ENCODE peak calls at places on chromosomes 6 and 20, in nine cellular contexts. B is pancreas; Z is cardiac fibroblast; J is AG04450; V is T-cell; F is AG10803; D is activated CD4-positive, alpha-beta T cell treated with anti-CD3 and anti-CD28 coated beads, Interleukin-2, amount 50 U/mL, for 1 hour; G is fibroblast of mammary gland; Q is AG04449. M is an unnamed sample.

GRCh38 chr20:46179811-46180326 is 61.8 kb downstream of the CD40 start:
- DNase-seq in J (no peak), G (no peak), V (no peak), Q (no peak), D (no peak), F (no peak), Z (no peak), B (no peak), M (no peak)

GRCh38 chr6:132084811-132085509 is 133.8 kb upstream of the CCN2 start:
- DNase-seq in Q (peak), V (no peak), Z (peak), B (no peak), G (peak), J (peak), F (peak), D (no peak), M (peak)

GRCh38 chr20:17648306-17648646 is 33.8 kb downstream of the RRBP1 start:
- DNase-seq in Z (no peak), J (no peak), G (peak), Q (no peak), B (peak), F (no peak), V (no peak), D (no peak), M (no peak)

GRCh38 chr6:30323806-30324205 is 2.9 kb upstream of the TRIM39 start:
- DNase-seq in Q (no peak), V (no peak), D (no peak), J (no peak), G (peak), F (no peak), B (no peak), Z (no peak), M (no peak)

GRCh38 chr6:43911625-43912577 is 141.9 kb downstream of the VEGFA start:
- DNase-seq in V (no peak), G (no peak), J (no peak), Z (no peak), D (no peak), F (no peak), B (no peak), Q (no peak), M (no peak)

GRCh38 chr6:73309784-73310502 is 44.1 kb downstream of the DPPA5 start:
- DNase-seq in Z (peak), J (no peak), B (peak), Q (no peak), G (peak), V (peak), F (peak), D (peak), M (no peak)

GRCh38 chr6:80331522-80331921 is 225.1 kb downstream of the BCKDHB start:
- DNase-seq in F (no peak), G (no peak), Z (no peak), D (no peak), B (no peak), Q (no peak), J (no peak), V (no peak), M (no peak)

GRCh38 chr20:36793294-36794115 is 19.9 kb upstream of the DSN1 start:
- DNase-seq in B (peak), V (no peak), G (no peak), F (no peak), Q (no peak), Z (no peak), D (no peak), J (no peak), M (no peak)

GRCh38 chr20:51385941-51386530 is 156.5 kb downstream of the NFATC2 start:
- DNase-seq in B (no peak), G (peak), V (peak), D (peak), Z (peak), Q (no peak), J (no peak), F (peak), M (no peak)

GRCh38 chr6:128118401-128118800 is 217.5 kb upstream of the THEMIS start:
- DNase-seq in Z (peak), J (no peak), G (peak), D (no peak), V (no peak), F (peak), B (no peak), Q (peak), M (peak)

GRCh38 chr6:121912905-121913304 is 477.5 kb downstream of the GJA1 start:
- DNase-seq in J (no peak), Q (no peak), Z (no peak), B (no peak), F (no peak), G (peak), D (no peak), V (no peak), M (no peak)

GRCh38 chr20:50303573-50304500 is 113.2 kb downstream of the CEBPB start:
- DNase-seq in J (no peak), F (peak), G (peak), Z (peak), V (no peak), B (peak), D (no peak), Q (no peak), M (no peak)

GRCh38 chr6:169240591-169241390 is 12.9 kb downstream of the THBS2 start:
- DNase-seq in B (no peak), F (no peak), D (no peak), J (no peak), Q (no peak), G (peak), Z (no peak), V (no peak), M (no peak)

GRCh38 chr6:91886183-91886795 is 1299.4 kb upstream of the MAP3K7 start:
- DNase-seq in F (no peak), B (no peak), D (no peak), Z (no peak), V (no peak), G (no peak), J (no peak), Q (no peak), M (no peak)

GRCh38 chr6:143549221-143549620 is 37.7 kb upstream of the FUCA2 start:
- DNase-seq in G (no peak), D (no peak), V (no peak), Q (no peak), J (no peak), B (no peak), F (no peak), Z (no peak), M (no peak)

GRCh38 chr6:140445474-140446004 is 1071.1 kb upstream of the CITED2 start:
- DNase-seq in V (no peak), J (no peak), F (peak), Z (peak), B (no peak), D (no peak), G (peak), Q (no peak), M (peak)